ENCODE peak calls at places on chromosome 1, in four cellular contexts. One of them, this sample, is unnamed.

GRCh38 chr1:204304067-204304466 is 55.7 kb downstream of the PLEKHA6 start:
- DNase-seq in GM23248: no peak
- DNase-seq in Daoy: peak
- DNase-seq in A549: no peak
- DNase-seq in this sample: no peak

GRCh38 chr1:53557830-53558784 is 98.9 kb downstream of the DMRTB1 start:
- DNase-seq in GM23248: no peak
- DNase-seq in Daoy: no peak
- DNase-seq in A549: no peak
- DNase-seq in this sample: no peak

GRCh38 chr1:162062542-162063015 is 6.9 kb upstream of the NOS1AP start:
- DNase-seq in A549: no peak
- DNase-seq in Daoy: peak
- DNase-seq in GM23248: peak
- DNase-seq in this sample: no peak

GRCh38 chr1:16608838-16609560 is 4.4 kb downstream of the NBPF1 start:
- DNase-seq in A549: no peak
- DNase-seq in Daoy: peak
- DNase-seq in GM23248: no peak
- DNase-seq in this sample: no peak

GRCh38 chr1:64392109-64392508 is 77.8 kb upstream of the CACHD1 start:
- DNase-seq in A549: no peak
- DNase-seq in GM23248: no peak
- DNase-seq in Daoy: no peak
- DNase-seq in this sample: no peak

GRCh38 chr1:10825592-10825991 is 29.1 kb upstream of the CASZ1 start:
- DNase-seq in GM23248: no peak
- DNase-seq in Daoy: no peak
- DNase-seq in A549: no peak
- DNase-seq in this sample: no peak

GRCh38 chr1:41003127-41003639 is 18.3 kb downstream of the SLFNL1 start:
- DNase-seq in GM23248: no peak
- DNase-seq in A549: no peak
- DNase-seq in Daoy: no peak
- DNase-seq in this sample: no peak

GRCh38 chr1:185813401-185813979 is 79.3 kb downstream of the HMCN1 start:
- DNase-seq in A549: peak
- DNase-seq in GM23248: peak
- DNase-seq in Daoy: peak
- DNase-seq in this sample: no peak

GRCh38 chr1:55822896-55823295 is 607.7 kb upstream of the USP24 start:
- DNase-seq in GM23248: no peak
- DNase-seq in Daoy: no peak
- DNase-seq in A549: no peak
- DNase-seq in this sample: no peak

GRCh38 chr1:1213153-1213918 is 617 bp downstream of the TNFRSF4 start:
- DNase-seq in GM23248: no peak
- DNase-seq in A549: no peak
- DNase-seq in Daoy: no peak
- DNase-seq in this sample: no peak

GRCh38 chr1:155942578-155943141 is 1.2 kb downstream of the RXFP4 start:
- DNase-seq in GM23248: peak
- DNase-seq in Daoy: no peak
- DNase-seq in A549: no peak
- DNase-seq in this sample: no peak

GRCh38 chr1:206506803-206507394 is 432 bp upstream of the RASSF5 start:
- DNase-seq in A549: no peak
- DNase-seq in GM23248: no peak
- DNase-seq in Daoy: no peak
- DNase-seq in this sample: no peak

GRCh38 chr1:167297222-167298214 is 76.8 kb downstream of the POU2F1 start:
- DNase-seq in Daoy: no peak
- DNase-seq in GM23248: peak
- DNase-seq in A549: no peak
- DNase-seq in this sample: no peak

GRCh38 chr1:1291611-1292441 is 11.6 kb downstream of the SCNN1D start:
- DNase-seq in GM23248: peak
- DNase-seq in A549: no peak
- DNase-seq in Daoy: peak
- DNase-seq in this sample: peak

GRCh38 chr1:9859252-9860014 is 35.7 kb upstream of the CLSTN1 start:
- DNase-seq in A549: no peak
- DNase-seq in Daoy: no peak
- DNase-seq in GM23248: peak
- DNase-seq in this sample: no peak

GRCh38 chr1:121517586-121518230 is 332.9 kb downstream of the SRGAP2C start:
- DNase-seq in A549: no peak
- DNase-seq in Daoy: no peak
- DNase-seq in GM23248: no peak
- DNase-seq in this sample: no peak

This sample was measured in CD4-positive, alpha-beta T cell.